ENCODE peak calls at places on chromosomes 12 and 14, in seven cellular contexts. One of them, this sample, is unnamed.

GRCh38 chr12:106584104-106585064 is 1.6 kb downstream of the RFX4 start:
- DNase-seq in Kasumi-1: no peak
- DNase-seq in ovary: no peak
- DNase-seq in GM19239: no peak
- DNase-seq in left colon: no peak
- DNase-seq in nephron progenitor cell: peak; percentile 48
- DNase-seq in fibroblast of mammary gland: no peak
- DNase-seq in this sample: no peak

GRCh38 chr12:96034631-96035282 is 630 bp downstream of the LTA4H start:
- DNase-seq in GM19239: no peak
- DNase-seq in ovary: no peak
- DNase-seq in nephron progenitor cell: peak; percentile 50
- DNase-seq in fibroblast of mammary gland: peak; percentile 35
- DNase-seq in Kasumi-1: peak; percentile 29
- DNase-seq in left colon: peak; percentile 41
- DNase-seq in this sample: peak; percentile 39

GRCh38 chr14:99360774-99361595 is 89.0 kb upstream of the BCL11B start:
- DNase-seq in ovary: no peak
- DNase-seq in nephron progenitor cell: no peak
- DNase-seq in Kasumi-1: no peak
- DNase-seq in GM19239: no peak
- DNase-seq in left colon: no peak
- DNase-seq in fibroblast of mammary gland: no peak
- DNase-seq in this sample: no peak

GRCh38 chr12:53230971-53231858 is 794 bp downstream of the RARG start:
- DNase-seq in ovary: no peak
- DNase-seq in nephron progenitor cell: no peak
- DNase-seq in Kasumi-1: no peak
- DNase-seq in fibroblast of mammary gland: no peak
- DNase-seq in GM19239: no peak
- DNase-seq in left colon: no peak
- DNase-seq in this sample: no peak

GRCh38 chr12:62523619-62524018 is 57.0 kb downstream of the MON2 start:
- DNase-seq in GM19239: no peak
- DNase-seq in Kasumi-1: no peak
- DNase-seq in fibroblast of mammary gland: no peak
- DNase-seq in nephron progenitor cell: no peak
- DNase-seq in ovary: no peak
- DNase-seq in left colon: no peak
- DNase-seq in this sample: no peak

GRCh38 chr12:40152783-40153383 is 47.0 kb upstream of the SLC2A13 start:
- DNase-seq in fibroblast of mammary gland: peak; percentile 56
- DNase-seq in GM19239: no peak
- DNase-seq in nephron progenitor cell: peak; percentile 60
- DNase-seq in Kasumi-1: peak; percentile 65
- DNase-seq in ovary: peak; percentile 19
- DNase-seq in left colon: peak; percentile 49
- DNase-seq in this sample: peak; percentile 68

GRCh38 chr14:77457115-77457521 is 283 bp downstream of the VIPAS39 start:
- DNase-seq in GM19239: no peak
- DNase-seq in Kasumi-1: no peak
- DNase-seq in nephron progenitor cell: no peak
- DNase-seq in fibroblast of mammary gland: peak; percentile 42
- DNase-seq in left colon: no peak
- DNase-seq in ovary: no peak
- DNase-seq in this sample: peak; percentile 38

GRCh38 chr12:25423355-25423754 is 129.7 kb downstream of the LMNTD1 start:
- DNase-seq in GM19239: no peak
- DNase-seq in ovary: no peak
- DNase-seq in fibroblast of mammary gland: no peak
- DNase-seq in Kasumi-1: no peak
- DNase-seq in nephron progenitor cell: no peak
- DNase-seq in left colon: peak; percentile 52
- DNase-seq in this sample: no peak

GRCh38 chr14:105526781-105527380 is 498 bp downstream of the TMEM121 start:
- DNase-seq in left colon: peak; percentile 18
- DNase-seq in fibroblast of mammary gland: no peak
- DNase-seq in ovary: peak; percentile 48
- DNase-seq in GM19239: no peak
- DNase-seq in Kasumi-1: no peak
- DNase-seq in nephron progenitor cell: peak; percentile 39
- DNase-seq in this sample: no peak

GRCh38 chr14:104353921-104354701 is 215.7 kb downstream of the KIF26A start:
- DNase-seq in nephron progenitor cell: no peak
- DNase-seq in left colon: no peak
- DNase-seq in fibroblast of mammary gland: no peak
- DNase-seq in ovary: peak; percentile 16
- DNase-seq in GM19239: no peak
- DNase-seq in Kasumi-1: no peak
- DNase-seq in this sample: no peak

GRCh38 chr12:6207254-6207942 is 7.2 kb downstream of the CD9 start:
- DNase-seq in left colon: no peak
- DNase-seq in GM19239: no peak
- DNase-seq in fibroblast of mammary gland: peak; percentile 34
- DNase-seq in ovary: no peak
- DNase-seq in nephron progenitor cell: no peak
- DNase-seq in Kasumi-1: no peak
- DNase-seq in this sample: no peak

GRCh38 chr12:80187660-80188090 is 88.3 kb downstream of the OTOGL start:
- DNase-seq in left colon: no peak
- DNase-seq in Kasumi-1: peak; percentile 73
- DNase-seq in ovary: peak; percentile 21
- DNase-seq in GM19239: no peak
- DNase-seq in fibroblast of mammary gland: peak; percentile 75
- DNase-seq in nephron progenitor cell: no peak
- DNase-seq in this sample: peak; percentile 46

GRCh38 chr12:87020071-87020470 is 763.9 kb upstream of the MGAT4C start:
- DNase-seq in GM19239: no peak
- DNase-seq in left colon: no peak
- DNase-seq in fibroblast of mammary gland: no peak
- DNase-seq in ovary: no peak
- DNase-seq in Kasumi-1: no peak
- DNase-seq in nephron progenitor cell: no peak
- DNase-seq in this sample: peak; percentile 25

GRCh38 chr12:80838708-80839107 is 99.0 kb downstream of the LIN7A start:
- DNase-seq in GM19239: no peak
- DNase-seq in Kasumi-1: no peak
- DNase-seq in left colon: no peak
- DNase-seq in fibroblast of mammary gland: no peak
- DNase-seq in ovary: no peak
- DNase-seq in nephron progenitor cell: no peak
- DNase-seq in this sample: no peak

GRCh38 chr14:32343926-32344430 is 14.9 kb downstream of the AKAP6 start:
- DNase-seq in fibroblast of mammary gland: peak; percentile 18
- DNase-seq in Kasumi-1: no peak
- DNase-seq in nephron progenitor cell: no peak
- DNase-seq in GM19239: no peak
- DNase-seq in ovary: no peak
- DNase-seq in left colon: no peak
- DNase-seq in this sample: peak; percentile 89

GRCh38 chr14:90488256-90488655 is 91.4 kb downstream of the CALM1 start:
- DNase-seq in fibroblast of mammary gland: no peak
- DNase-seq in nephron progenitor cell: no peak
- DNase-seq in Kasumi-1: no peak
- DNase-seq in GM19239: no peak
- DNase-seq in left colon: no peak
- DNase-seq in ovary: no peak
- DNase-seq in this sample: no peak

GRCh38 chr14:41642402-41643195 is 35.9 kb downstream of the LRFN5 start:
- DNase-seq in left colon: no peak
- DNase-seq in nephron progenitor cell: no peak
- DNase-seq in fibroblast of mammary gland: no peak
- DNase-seq in Kasumi-1: no peak
- DNase-seq in ovary: no peak
- DNase-seq in GM19239: no peak
- DNase-seq in this sample: no peak

GRCh38 chr12:27969011-27969900 is 3.3 kb downstream of the PTHLH start:
- DNase-seq in left colon: no peak
- DNase-seq in fibroblast of mammary gland: peak; percentile 21
- DNase-seq in nephron progenitor cell: peak; percentile 57
- DNase-seq in GM19239: no peak
- DNase-seq in Kasumi-1: peak; percentile 11
- DNase-seq in ovary: peak; percentile 19
- DNase-seq in this sample: no peak

GRCh38 chr14:97219356-97220017 is 422.3 kb downstream of the VRK1 start:
- DNase-seq in ovary: no peak
- DNase-seq in nephron progenitor cell: peak; percentile 28
- DNase-seq in fibroblast of mammary gland: no peak
- DNase-seq in left colon: no peak
- DNase-seq in Kasumi-1: no peak
- DNase-seq in GM19239: no peak
- DNase-seq in this sample: no peak

GRCh38 chr12:32922546-32923297 is 26.1 kb upstream of the PKP2 start:
- DNase-seq in Kasumi-1: no peak
- DNase-seq in GM19239: no peak
- DNase-seq in ovary: no peak
- DNase-seq in fibroblast of mammary gland: no peak
- DNase-seq in nephron progenitor cell: no peak
- DNase-seq in left colon: no peak
- DNase-seq in this sample: peak; percentile 81

GRCh38 chr12:3119192-3119744 is 42.1 kb downstream of the TSPAN9 start:
- DNase-seq in fibroblast of mammary gland: no peak
- DNase-seq in ovary: no peak
- DNase-seq in nephron progenitor cell: no peak
- DNase-seq in GM19239: no peak
- DNase-seq in Kasumi-1: no peak
- DNase-seq in left colon: no peak
- DNase-seq in this sample: no peak

GRCh38 chr12:105960319-105961076 is 178.3 kb downstream of the NUAK1 start:
- DNase-seq in Kasumi-1: no peak
- DNase-seq in left colon: no peak
- DNase-seq in nephron progenitor cell: no peak
- DNase-seq in fibroblast of mammary gland: no peak
- DNase-seq in ovary: no peak
- DNase-seq in GM19239: no peak
- DNase-seq in this sample: peak; percentile 72

GRCh38 chr14:74240794-74241610 is 1.8 kb downstream of the VSX2 start:
- DNase-seq in ovary: no peak
- DNase-seq in GM19239: no peak
- DNase-seq in left colon: no peak
- DNase-seq in fibroblast of mammary gland: no peak
- DNase-seq in Kasumi-1: no peak
- DNase-seq in nephron progenitor cell: peak; percentile 53
- DNase-seq in this sample: no peak

GRCh38 chr12:40668095-40668494 is 24.1 kb upstream of the CNTN1 start:
- DNase-seq in ovary: no peak
- DNase-seq in nephron progenitor cell: no peak
- DNase-seq in GM19239: no peak
- DNase-seq in fibroblast of mammary gland: no peak
- DNase-seq in left colon: no peak
- DNase-seq in Kasumi-1: no peak
- DNase-seq in this sample: no peak

GRCh38 chr14:103028161-103028767 is 29.1 kb downstream of the CDC42BPB start:
- DNase-seq in fibroblast of mammary gland: no peak
- DNase-seq in Kasumi-1: no peak
- DNase-seq in nephron progenitor cell: no peak
- DNase-seq in GM19239: no peak
- DNase-seq in left colon: peak; percentile 57
- DNase-seq in ovary: no peak
- DNase-seq in this sample: peak; percentile 13

GRCh38 chr12:47729233-47729632 is 3.9 kb upstream of the ENDOU start:
- DNase-seq in GM19239: no peak
- DNase-seq in nephron progenitor cell: no peak
- DNase-seq in Kasumi-1: no peak
- DNase-seq in ovary: no peak
- DNase-seq in fibroblast of mammary gland: peak; percentile 87
- DNase-seq in left colon: no peak
- DNase-seq in this sample: no peak

GRCh38 chr12:115421796-115422709 is 738.1 kb upstream of the TBX3 start:
- DNase-seq in nephron progenitor cell: no peak
- DNase-seq in left colon: no peak
- DNase-seq in fibroblast of mammary gland: no peak
- DNase-seq in ovary: no peak
- DNase-seq in Kasumi-1: no peak
- DNase-seq in GM19239: no peak
- DNase-seq in this sample: no peak

GRCh38 chr14:90820958-90821357 is 4.7 kb upstream of the TTC7B start:
- DNase-seq in Kasumi-1: no peak
- DNase-seq in fibroblast of mammary gland: peak; percentile 55
- DNase-seq in ovary: no peak
- DNase-seq in GM19239: no peak
- DNase-seq in nephron progenitor cell: no peak
- DNase-seq in left colon: no peak
- DNase-seq in this sample: peak; percentile 75

GRCh38 chr12:48286665-48287064 is 64.1 kb downstream of the ZNF641 start:
- DNase-seq in Kasumi-1: peak; percentile 23
- DNase-seq in left colon: no peak
- DNase-seq in fibroblast of mammary gland: peak; percentile 11
- DNase-seq in GM19239: no peak
- DNase-seq in nephron progenitor cell: no peak
- DNase-seq in ovary: no peak
- DNase-seq in this sample: no peak

GRCh38 chr12:39592295-39592694 is 27.3 kb downstream of the ABCD2 start:
- DNase-seq in GM19239: no peak
- DNase-seq in nephron progenitor cell: no peak
- DNase-seq in left colon: no peak
- DNase-seq in fibroblast of mammary gland: no peak
- DNase-seq in Kasumi-1: no peak
- DNase-seq in ovary: no peak
- DNase-seq in this sample: no peak